ENCODE peak calls at places on chromosomes 11 and 22, in five cellular contexts. P is bronchial epithelial cell, W is anterior cingulate cortex, S is left ventricle myocardium inferior, E is ecto neural progenitor cell. X is an unnamed sample.

GRCh38 chr11:35427158-35427557 is 7.8 kb upstream of the SLC1A2 start:
- DNase-seq in W (peak; percentile 72), P (no peak), S (peak; percentile 27), E (no peak), X (no peak)

GRCh38 chr11:10743354-10744035 is 7.6 kb upstream of the CTR9 start:
- DNase-seq in P (no peak), W (no peak), E (no peak), S (no peak), X (no peak)

GRCh38 chr11:110856993-110857812 is 145.0 kb upstream of the ARHGAP20 start:
- DNase-seq in E (no peak), S (no peak), P (no peak), W (no peak), X (no peak)

GRCh38 chr22:37999236-37999635 is 14.9 kb upstream of the SOX10 start:
- DNase-seq in W (no peak), E (no peak), P (peak; percentile 74), S (no peak), X (no peak)

GRCh38 chr22:30186048-30186447 is 60.5 kb downstream of the LIF start:
- DNase-seq in S (no peak), P (no peak), W (no peak), E (no peak), X (no peak)

GRCh38 chr22:50700387-50701075 is 27.9 kb downstream of the SHANK3 start:
- DNase-seq in E (no peak), W (no peak), P (no peak), S (peak; percentile 9), X (no peak)

GRCh38 chr22:38353701-38354100 is 36.5 kb upstream of the CSNK1E start:
- DNase-seq in E (no peak), S (no peak), W (no peak), P (no peak), X (no peak)

GRCh38 chr11:79940976-79941735 is 500.3 kb upstream of the TENM4 start:
- DNase-seq in W (no peak), E (no peak), S (no peak), P (peak; percentile 84), X (no peak)

GRCh38 chr22:44526431-44527115 is 28.5 kb upstream of the RTL6 start:
- DNase-seq in P (no peak), S (no peak), W (no peak), E (no peak), X (no peak)

GRCh38 chr11:35343033-35343598 is 76.2 kb downstream of the SLC1A2 start:
- DNase-seq in P (no peak), S (no peak), W (no peak), E (no peak), X (no peak)

GRCh38 chr22:25131198-25131887 is 68.3 kb upstream of the CRYBB3 start:
- DNase-seq in E (no peak), P (no peak), S (no peak), W (no peak), X (no peak)

GRCh38 chr11:16814410-16815046 is 76.1 kb downstream of the C11orf58 start:
- DNase-seq in S (no peak), W (no peak), P (no peak), E (no peak), X (no peak)

GRCh38 chr11:125076378-125076945 is 13.4 kb downstream of the SLC37A2 start:
- DNase-seq in W (no peak), P (no peak), S (no peak), E (no peak), X (no peak)

GRCh38 chr11:19345519-19345847 is 104.7 kb upstream of the E2F8 start:
- DNase-seq in E (peak; percentile 80), W (peak; percentile 46), P (no peak), S (no peak), X (peak; percentile 67)

GRCh38 chr22:22060200-22061084 is 77.9 kb upstream of the TOP3B start:
- DNase-seq in E (peak; percentile 84), P (peak; percentile 28), W (peak; percentile 20), S (peak; percentile 36), X (peak; percentile 80)

GRCh38 chr22:43854151-43854785 is 8.0 kb downstream of the SULT4A1 start:
- DNase-seq in S (no peak), P (no peak), E (no peak), W (no peak), X (no peak)

GRCh38 chr11:1853376-1854131 is 670 bp downstream of the LSP1 start:
- DNase-seq in P (no peak), S (no peak), W (no peak), E (no peak), X (no peak)

GRCh38 chr11:112334381-112334780 is 73.7 kb upstream of the PLET1 start:
- DNase-seq in W (no peak), E (no peak), S (no peak), P (peak; percentile 98), X (peak; percentile 59)

GRCh38 chr11:117544431-117544830 is 216.8 kb downstream of the CEP164 start:
- DNase-seq in E (no peak), P (no peak), W (no peak), S (no peak), X (no peak)

GRCh38 chr11:14713518-14714244 is 70.1 kb downstream of the PDE3B start:
- DNase-seq in S (no peak), P (no peak), E (no peak), W (no peak), X (no peak)

GRCh38 chr22:35839811-35840739 is 122.4 kb downstream of the APOL5 start:
- DNase-seq in P (peak; percentile 94), S (peak; percentile 82), W (peak; percentile 77), E (peak; percentile 90), X (peak; percentile 98)

GRCh38 chr11:20363500-20364411 is at the start of gene HTATIP2:
- DNase-seq in E (peak; percentile 71), P (peak; percentile 46), W (peak; percentile 27), S (peak; percentile 77), X (peak; percentile 77)

GRCh38 chr22:46945481-46945880 is 183.0 kb downstream of the TBC1D22A start:
- DNase-seq in S (no peak), W (no peak), P (no peak), E (no peak), X (no peak)

GRCh38 chr11:64401775-64402174 is 42.8 kb downstream of the RPS6KA4 start:
- DNase-seq in P (no peak), W (no peak), S (no peak), E (no peak), X (no peak)

GRCh38 chr11:18731427-18731826 is 5.4 kb upstream of the IGSF22 start:
- DNase-seq in E (no peak), S (no peak), W (no peak), P (no peak), X (no peak)

GRCh38 chr11:83659466-83659865 is 373.3 kb upstream of the CCDC90B start:
- DNase-seq in W (no peak), E (no peak), P (no peak), S (no peak), X (no peak)

GRCh38 chr11:116519499-116519898 is 253.3 kb downstream of the BUD13 start:
- DNase-seq in S (no peak), P (no peak), E (peak; percentile 4), W (no peak), X (peak; percentile 38)

GRCh38 chr11:33160147-33160546 is 1.1 kb downstream of the CSTF3 start:
- DNase-seq in W (no peak), P (peak; percentile 49), S (no peak), E (no peak), X (no peak)

GRCh38 chr11:69654660-69655478 is 13.9 kb downstream of the CCND1 start:
- DNase-seq in P (peak; percentile 61), W (no peak), E (no peak), S (no peak), X (no peak)

GRCh38 chr11:2530131-2530854 is 85.5 kb downstream of the KCNQ1 start:
- DNase-seq in E (no peak), P (no peak), W (no peak), S (peak; percentile 11), X (no peak)